ENCODE peak calls at places on chromosomes 12 and 14, in five cellular contexts. J, V, N, Y and D are unnamed samples.

GRCh38 chr14:27557445-27557844 is 959.6 kb upstream of the NOVA1 start:
- DNase-seq in J (no peak), V (no peak), N (no peak), Y (no peak), D (no peak)

GRCh38 chr12:62347922-62348650 is 87.9 kb downstream of the USP15 start:
- DNase-seq in J (no peak), V (no peak), N (no peak), Y (peak), D (no peak)

GRCh38 chr12:102093319-102093718 is 26.6 kb downstream of the NUP37 start:
- DNase-seq in J (no peak), V (no peak), N (no peak), Y (no peak), D (no peak)

GRCh38 chr14:98290596-98290995 is 981.4 kb downstream of the BCL11B start:
- DNase-seq in J (no peak), V (no peak), N (no peak), Y (no peak), D (no peak)

GRCh38 chr12:76183459-76184186 is 99.1 kb upstream of the NAP1L1 start:
- DNase-seq in J (no peak), V (no peak), N (no peak), Y (peak), D (no peak)

GRCh38 chr12:68932123-68932700 is 759 bp downstream of the CPM start:
- DNase-seq in J (no peak), V (no peak), N (no peak), Y (no peak), D (no peak)

GRCh38 chr14:34030864-34031263 is 80.0 kb upstream of the EGLN3 start:
- DNase-seq in J (no peak), V (no peak), N (no peak), Y (no peak), D (no peak)

GRCh38 chr14:75429562-75429961 is 1.7 kb downstream of the JDP2 start:
- DNase-seq in J (no peak), V (no peak), N (no peak), Y (no peak), D (no peak)

GRCh38 chr12:130715150-130715995 is 726 bp downstream of the RIMBP2 start:
- DNase-seq in J (peak), V (peak), N (peak), Y (no peak), D (no peak)

GRCh38 chr12:122129131-122129530 is 44.9 kb downstream of the IL31 start:
- DNase-seq in J (no peak), V (no peak), N (no peak), Y (no peak), D (no peak)

GRCh38 chr14:104397956-104398355 is 181.6 kb upstream of the C14orf180 start:
- DNase-seq in J (no peak), V (no peak), N (no peak), Y (no peak), D (no peak)

GRCh38 chr12:63164911-63165310 is 13.9 kb upstream of the AVPR1A start:
- DNase-seq in J (no peak), V (no peak), N (no peak), Y (no peak), D (no peak)

GRCh38 chr14:102574840-102575478 is 17.5 kb upstream of the RCOR1 start:
- DNase-seq in J (no peak), V (peak), N (peak), Y (no peak), D (no peak)

GRCh38 chr14:31154956-31155355 is 52.6 kb downstream of the HECTD1 start:
- DNase-seq in J (no peak), V (no peak), N (no peak), Y (no peak), D (no peak)

GRCh38 chr12:11663128-11663527 is 13.7 kb downstream of the ETV6 start:
- DNase-seq in J (peak), V (no peak), N (no peak), Y (no peak), D (no peak)

GRCh38 chr12:48105867-48106563 is at the start of gene SENP1:
- DNase-seq in J (peak), V (peak), N (peak), Y (peak), D (peak)
- TF ChIP-seq CTCF in J (peak), V (no peak), N (no peak), Y (peak), D (no peak)

GRCh38 chr12:3038166-3038565 is 39.0 kb upstream of the TSPAN9 start:
- DNase-seq in J (no peak), V (no peak), N (no peak), Y (no peak), D (no peak)

GRCh38 chr12:3035171-3035570 is 42.0 kb upstream of the TSPAN9 start:
- DNase-seq in J (peak), V (no peak), N (no peak), Y (no peak), D (peak)

GRCh38 chr12:3036901-3037600 is 40.1 kb upstream of the TSPAN9 start:
- DNase-seq in J (no peak), V (no peak), N (no peak), Y (no peak), D (no peak)

GRCh38 chr12:3034067-3034750 is 43.0 kb upstream of the TSPAN9 start:
- DNase-seq in J (peak), V (peak), N (peak), Y (peak), D (peak)

DNA sequence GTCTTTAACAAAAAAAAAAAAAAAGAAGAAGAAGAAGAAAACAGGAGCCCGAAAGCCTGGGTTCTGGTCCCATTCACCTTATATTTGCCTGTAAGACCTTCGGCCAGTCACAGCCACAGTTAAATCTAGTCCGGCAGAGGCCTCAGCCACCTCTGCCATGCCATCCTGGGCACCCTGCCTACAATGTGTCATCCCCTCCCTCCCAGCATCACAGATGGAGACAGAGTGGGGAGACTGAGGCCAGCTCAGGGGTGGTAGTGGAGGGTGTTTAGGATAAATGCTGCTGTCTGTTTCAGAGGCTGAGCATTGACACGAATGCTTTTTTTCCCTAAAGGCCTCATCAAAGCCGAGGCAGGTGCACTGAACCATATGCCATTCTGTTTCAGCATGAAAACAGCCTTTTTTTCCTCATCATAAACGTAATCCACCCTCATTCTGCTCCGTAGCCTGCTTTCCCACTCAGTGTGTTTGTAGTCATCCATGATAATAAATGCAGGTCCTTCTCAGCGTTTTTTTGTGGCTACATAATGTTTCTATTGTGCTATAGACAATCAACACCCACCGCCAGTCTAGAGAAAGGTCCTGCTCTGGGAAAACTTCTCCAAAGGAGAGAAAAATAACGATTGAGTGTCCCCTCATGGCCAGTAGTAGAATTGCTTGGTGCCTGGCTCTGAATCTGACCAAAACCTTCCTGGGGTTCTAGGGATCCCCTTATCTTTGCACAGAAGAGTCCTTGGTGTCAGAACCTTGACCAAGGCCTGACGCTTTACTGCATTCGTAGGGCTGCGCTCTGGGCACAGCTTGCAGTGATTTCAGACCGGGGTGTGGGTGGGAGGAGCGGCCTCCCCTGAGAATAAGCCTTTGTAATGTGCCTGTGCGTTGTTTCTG is 41.1 kb upstream of the TSPAN9 start:
- DNase-seq in J (peak), V (no peak), N (peak), Y (no peak), D (no peak)
- TF ChIP-seq CTCF in J (peak), V (peak), N (peak), Y (no peak), D (peak)

DNA sequence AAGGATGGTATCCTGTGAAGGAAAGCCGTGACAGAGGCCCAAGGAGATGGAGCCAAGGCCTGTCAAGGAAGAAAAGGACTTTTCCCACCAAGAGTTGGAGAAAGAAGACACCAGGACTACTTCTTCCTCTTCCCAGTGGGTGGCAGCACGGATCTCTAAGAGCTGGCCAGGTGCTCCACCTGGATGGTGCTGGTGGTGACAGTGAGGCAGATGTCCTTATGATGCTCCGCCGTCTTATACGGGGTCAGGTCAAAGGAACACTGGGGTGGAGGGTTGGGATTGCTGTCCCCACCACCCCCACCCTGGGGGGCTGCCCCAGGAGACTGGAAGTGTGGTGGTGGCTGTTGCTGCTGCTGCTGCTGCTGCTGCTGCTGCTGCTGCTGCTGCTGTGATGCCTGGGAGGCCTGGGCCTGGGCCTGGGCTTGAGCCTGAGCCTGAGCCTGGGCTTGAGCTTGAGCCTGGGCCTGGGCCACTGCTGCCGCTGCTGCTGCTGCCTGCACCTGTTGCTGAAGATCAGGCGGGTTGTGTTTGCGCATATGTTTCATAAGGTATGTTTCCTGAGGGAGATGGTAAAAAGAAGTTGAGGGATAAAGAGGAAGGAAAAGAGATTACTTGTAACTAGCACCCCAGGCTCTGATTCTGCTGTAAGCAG is 4.8 kb upstream of the ING4 start:
- DNase-seq in J (no peak), V (no peak), N (peak), Y (no peak), D (no peak)
- TF ChIP-seq CTCF in J (no peak), V (no peak), N (peak), Y (no peak), D (no peak)

GRCh38 chr12:3313066-3313465 is 177.9 kb upstream of the PRMT8 start:
- DNase-seq in J (no peak), V (no peak), N (no peak), Y (no peak), D (no peak)

GRCh38 chr12:3316776-3317480 is 174.1 kb upstream of the PRMT8 start:
- DNase-seq in J (no peak), V (no peak), N (no peak), Y (no peak), D (no peak)

GRCh38 chr12:3315201-3315661 is 175.8 kb upstream of the PRMT8 start:
- DNase-seq in J (no peak), V (no peak), N (no peak), Y (no peak), D (no peak)

GRCh38 chr12:3313655-3314305 is 177.2 kb upstream of the PRMT8 start:
- DNase-seq in J (peak), V (peak), N (peak), Y (peak), D (peak)

GRCh38 chr12:3314306-3314663 is 176.7 kb upstream of the PRMT8 start:
- DNase-seq in J (no peak), V (no peak), N (no peak), Y (no peak), D (no peak)
- TF ChIP-seq CTCF in J (no peak), V (no peak), N (peak), Y (no peak), D (no peak)

GRCh38 chr14:36065831-36066230 is 110.7 kb downstream of the PTCSC3 start:
- DNase-seq in J (no peak), V (no peak), N (no peak), Y (no peak), D (no peak)
- TF ChIP-seq CTCF in J (no peak), V (no peak), N (no peak), Y (no peak), D (no peak)

GRCh38 chr14:38693423-38693822 is 409.6 kb downstream of the SEC23A start:
- DNase-seq in J (no peak), V (no peak), N (peak), Y (no peak), D (no peak)
- TF ChIP-seq CTCF in J (no peak), V (no peak), N (peak), Y (no peak), D (no peak)